ENCODE peak calls at places on chromosomes 6 and 20, in six cellular contexts. R is activated T-cell treated with anti-CD3 and anti-CD28 coated beads, Interleukin-2, amount 50 U/mL, for 4 hours; W is stimulated activated CD4-positive, alpha-beta T cell treated with anti-CD3 and anti-CD28 coated beads, Interleukin-4, amount 100 ng/mL, for 1 hour; S is cardiac fibroblast; O is endodermal cell; M is stromal cell of bone marrow. Q is an unnamed sample.

GRCh38 chr6:20437639-20438038 is 36.0 kb downstream of the E2F3 start:
- DNase-seq in R (no peak), W (no peak), S (no peak), O (no peak), M (no peak), Q (no peak)

GRCh38 chr6:75233097-75233615 is 10.4 kb downstream of the COX7A2 start:
- DNase-seq in R (no peak), W (no peak), S (no peak), O (no peak), M (no peak), Q (no peak)

GRCh38 chr6:134621858-134622257 is 303.9 kb upstream of the SGK1 start:
- DNase-seq in R (no peak), W (no peak), S (no peak), O (no peak), M (no peak), Q (no peak)

GRCh38 chr6:133171989-133172604 is 69.1 kb upstream of the EYA4 start:
- DNase-seq in R (no peak), W (no peak), S (no peak), O (no peak), M (no peak), Q (no peak)

GRCh38 chr6:27314046-27314445 is 2.0 kb upstream of the POM121L2 start:
- DNase-seq in R (no peak), W (no peak), S (no peak), O (no peak), M (no peak), Q (no peak)

GRCh38 chr6:47358440-47359225 is 48.9 kb upstream of the TNFRSF21 start:
- DNase-seq in R (no peak), W (no peak), S (no peak), O (no peak), M (no peak), Q (no peak)

GRCh38 chr6:35139924-35140524 is 1.1 kb downstream of the TCP11 start:
- DNase-seq in R (peak; percentile 27), W (peak; percentile 44), S (peak; percentile 88), O (peak; percentile 80), M (no peak), Q (peak; percentile 51)

GRCh38 chr6:17962436-17963031 is 24.9 kb downstream of the KIF13A start:
- DNase-seq in R (no peak), W (no peak), S (peak; percentile 93), O (no peak), M (peak; percentile 68), Q (no peak)

GRCh38 chr6:90109141-90109540 is 187.5 kb downstream of the BACH2 start:
- DNase-seq in R (no peak), W (peak; percentile 18), S (no peak), O (no peak), M (no peak), Q (no peak)

GRCh38 chr20:20211274-20211987 is 156.5 kb upstream of the INSM1 start:
- DNase-seq in R (no peak), W (no peak), S (no peak), O (no peak), M (peak; percentile 12), Q (no peak)

GRCh38 chr6:131519670-131520436 is 53.2 kb upstream of the ARG1 start:
- DNase-seq in R (no peak), W (peak; percentile 16), S (peak; percentile 58), O (peak; percentile 82), M (peak; percentile 16), Q (peak; percentile 43)

Q was measured in activated CD8-positive, alpha-beta memory T cell treated with anti-CD3 and anti-CD28 coated beads, Interleukin-2, amount 50 U/mL, for 4 hours.